ENCODE peak calls at places on chromosomes 4 and X, in five cellular contexts. U, Q, J, R and O are unnamed samples.
A peak's percentile ranks its signal among the peaks of the same experiment; 100 is the strongest.

GRCh38 chr4:87068591-87069021 is 133.8 kb downstream of the AFF1 start:
- DNase-seq in U (peak; percentile 63), Q (no peak), J (no peak), R (no peak), O (no peak)

GRCh38 chr4:52873861-52874343 is 11.8 kb downstream of the RASL11B start:
- DNase-seq in U (no peak), Q (no peak), J (peak; percentile 79), R (no peak), O (peak; percentile 72)

GRCh38 chrX:45769919-45770582 is 569.4 kb upstream of the DIPK2B start:
- DNase-seq in U (peak; percentile 96), Q (peak; percentile 89), J (no peak), R (peak; percentile 91), O (peak; percentile 26)

GRCh38 chrX:9767375-9767774 is 1.7 kb upstream of the GPR143 start:
- DNase-seq in U (no peak), Q (no peak), J (no peak), R (no peak), O (no peak)

GRCh38 chr4:184450045-184450444 is 24.3 kb downstream of the IRF2 start:
- DNase-seq in U (peak; percentile 87), Q (peak; percentile 88), J (no peak), R (peak; percentile 87), O (no peak)

GRCh38 chrX:120297923-120298322 is 13.3 kb downstream of the TMEM255A start:
- DNase-seq in U (no peak), Q (no peak), J (no peak), R (no peak), O (no peak)

GRCh38 chrX:124300412-124300811 is 32.0 kb upstream of the TEX13D start:
- DNase-seq in U (no peak), Q (no peak), J (no peak), R (no peak), O (no peak)

GRCh38 chr4:184375027-184375426 is 99.3 kb downstream of the IRF2 start:
- DNase-seq in U (peak; percentile 51), Q (peak; percentile 14), J (no peak), R (peak; percentile 38), O (no peak)

GRCh38 chr4:184400375-184400870 is 73.9 kb downstream of the IRF2 start:
- DNase-seq in U (peak; percentile 97), Q (peak; percentile 94), J (no peak), R (peak; percentile 97), O (no peak)

GRCh38 chr4:17173300-17173699 is 274.9 kb upstream of the LDB2 start:
- DNase-seq in U (no peak), Q (no peak), J (peak; percentile 65), R (no peak), O (peak; percentile 69)

GRCh38 chrX:147570483-147570882 is 341.2 kb upstream of the FMR1 start:
- DNase-seq in U (no peak), Q (peak; percentile 7), J (no peak), R (no peak), O (peak; percentile 16)

GRCh38 chrX:109733658-109734022 is 583 bp upstream of the ACSL4 start:
- DNase-seq in U (peak; percentile 24), Q (no peak), J (no peak), R (no peak), O (peak; percentile 1)

GRCh38 chr4:106898621-106899230 is 137.4 kb downstream of the DKK2 start:
- DNase-seq in U (peak; percentile 67), Q (peak; percentile 84), J (peak; percentile 27), R (peak; percentile 53), O (peak; percentile 82)

GRCh38 chrX:41027388-41027787 is 57.9 kb upstream of the USP9X start:
- DNase-seq in U (peak; percentile 79), Q (peak; percentile 75), J (no peak), R (peak; percentile 76), O (peak; percentile 36)

GRCh38 chr4:4430492-4431195 is 43.7 kb downstream of the NSG1 start:
- DNase-seq in U (peak; percentile 65), Q (peak; percentile 98), J (peak; percentile 74), R (peak; percentile 92), O (peak; percentile 79)

GRCh38 chrX:19833034-19833677 is 54.2 kb downstream of the SH3KBP1 start:
- DNase-seq in U (no peak), Q (no peak), J (no peak), R (no peak), O (no peak)

GRCh38 chr4:48254381-48255072 is 15.1 kb downstream of the TEC start:
- DNase-seq in U (peak; percentile 92), Q (peak; percentile 22), J (no peak), R (peak; percentile 82), O (no peak)

GRCh38 chr4:72997409-72997808 is 72.1 kb downstream of the COX18 start:
- DNase-seq in U (no peak), Q (peak; percentile 33), J (no peak), R (peak; percentile 11), O (no peak)

GRCh38 chrX:150503898-150504219 is 64.6 kb upstream of the MTM1 start:
- DNase-seq in U (no peak), Q (no peak), J (no peak), R (no peak), O (no peak)

GRCh38 chrX:133475521-133475920 is 60.2 kb upstream of the GPC4 start:
- DNase-seq in U (peak; percentile 42), Q (no peak), J (no peak), R (no peak), O (no peak)

DNA sequence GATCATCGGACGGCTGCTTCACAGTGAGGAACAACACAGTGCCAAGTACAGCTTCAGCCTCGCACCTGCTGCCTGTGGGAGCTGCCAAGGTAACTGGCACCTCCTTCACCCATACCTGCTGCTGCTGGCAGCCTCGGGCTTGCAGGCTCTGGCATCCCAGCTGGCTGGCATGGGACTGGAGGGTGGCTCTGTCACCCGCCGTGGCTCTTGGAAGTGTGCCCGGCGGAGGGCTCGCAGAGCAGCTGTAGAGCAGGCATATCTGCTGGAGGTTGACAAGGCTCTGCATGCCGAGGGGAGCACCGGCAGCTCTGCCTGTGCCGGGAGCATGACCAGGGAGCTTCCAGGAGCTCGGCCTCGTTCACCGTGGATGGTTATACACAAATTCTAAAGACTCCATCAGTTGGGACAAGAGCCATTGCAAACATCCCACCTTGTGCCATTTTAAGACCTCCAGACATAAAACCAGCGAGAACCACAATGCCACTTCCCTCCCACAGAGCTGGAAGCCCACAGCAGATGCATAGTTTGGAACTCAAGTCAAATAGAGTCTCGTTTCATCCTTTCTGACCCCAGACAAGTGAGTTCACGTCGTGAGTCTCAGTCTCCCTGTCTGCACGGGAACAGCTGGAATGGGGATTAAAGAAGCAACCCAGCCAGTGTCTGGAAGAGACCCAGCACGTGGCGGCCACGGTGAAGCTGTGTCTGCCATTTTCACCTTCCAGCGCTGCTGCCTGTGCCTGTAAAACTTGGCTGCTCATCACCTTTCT is 84.3 kb upstream of the PSAPL1 start:
- DNase-seq in U (no peak), Q (no peak), J (no peak), R (no peak), O (no peak)
- H3K9ac ChIP-seq in U (no peak overlapping the region), Q (no peak overlapping the region), J (no peak overlapping the region), R (no peak overlapping the region), O (no peak overlapping the region)

DNA sequence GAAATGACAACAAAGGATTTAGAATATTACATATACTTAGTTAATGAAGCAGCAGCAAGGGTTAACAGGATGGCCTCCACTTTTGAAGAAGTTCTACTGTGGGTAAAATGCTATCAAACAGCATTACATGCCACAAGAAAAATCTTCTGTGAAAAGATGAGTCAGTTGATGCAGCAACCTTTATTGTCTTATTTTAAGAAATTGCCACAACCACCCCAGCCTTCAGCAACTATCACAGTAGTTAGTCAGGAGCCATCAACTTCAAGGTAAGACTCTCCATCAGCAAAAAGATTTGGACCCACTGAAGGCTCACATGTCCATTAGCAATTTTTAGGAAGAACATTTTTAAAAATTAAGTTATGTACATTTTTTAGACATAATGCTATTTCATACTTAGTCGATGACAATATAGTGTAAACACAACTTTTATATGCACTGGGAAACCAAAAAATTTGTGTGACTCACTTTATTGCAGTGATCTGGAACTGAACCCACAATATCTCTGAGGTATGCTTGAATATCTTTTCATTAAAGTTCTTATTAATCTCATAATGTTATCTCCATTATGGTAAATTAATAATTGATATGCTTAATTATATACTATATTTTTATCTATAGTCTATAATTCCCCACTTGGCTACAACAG is 81.2 kb downstream of the SPCS3 start:
- DNase-seq in U (peak; percentile 66), Q (peak; percentile 85), J (no peak), R (peak; percentile 78), O (no peak)
- H3K9ac ChIP-seq in U (no peak overlapping the region), Q (no peak overlapping the region), J (no peak overlapping the region), R (no peak overlapping the region), O (no peak overlapping the region)

GRCh38 chr4:2484993-2485392 is 16.1 kb downstream of the RNF4 start:
- DNase-seq in U (no peak), Q (peak; percentile 84), J (no peak), R (no peak), O (peak; percentile 41)
- H3K9ac ChIP-seq in U (no peak overlapping the region), Q (peak overlapping the region; percentile 49), J (no peak overlapping the region), R (no peak overlapping the region), O (no peak overlapping the region)

DNA sequence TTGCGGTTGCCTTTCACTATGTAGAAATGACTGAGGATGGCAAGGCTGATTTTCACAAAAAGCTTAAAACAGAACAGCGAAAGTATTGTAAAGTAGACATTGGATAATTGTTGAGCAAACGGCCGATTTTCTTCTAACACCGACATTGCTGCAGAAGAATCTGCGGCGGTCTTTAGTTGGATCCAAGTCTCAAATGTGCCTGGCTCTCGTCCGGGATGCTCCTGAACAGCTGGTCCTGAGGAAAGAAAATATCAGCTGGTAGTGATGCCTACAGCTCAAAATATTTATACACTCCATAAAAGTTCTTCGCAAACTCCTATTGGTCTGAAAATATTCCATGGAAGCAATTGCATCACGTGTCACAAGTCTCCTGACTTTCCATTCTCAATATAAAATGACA is at the start of gene ASB5:
- DNase-seq in U (no peak), Q (no peak), J (no peak), R (no peak), O (no peak)
- H3K9ac ChIP-seq in U (no peak within 1 kb of the TSS), Q (no peak within 1 kb of the TSS), J (no peak within 1 kb of the TSS), R (no peak within 1 kb of the TSS), O (no peak within 1 kb of the TSS)

DNA sequence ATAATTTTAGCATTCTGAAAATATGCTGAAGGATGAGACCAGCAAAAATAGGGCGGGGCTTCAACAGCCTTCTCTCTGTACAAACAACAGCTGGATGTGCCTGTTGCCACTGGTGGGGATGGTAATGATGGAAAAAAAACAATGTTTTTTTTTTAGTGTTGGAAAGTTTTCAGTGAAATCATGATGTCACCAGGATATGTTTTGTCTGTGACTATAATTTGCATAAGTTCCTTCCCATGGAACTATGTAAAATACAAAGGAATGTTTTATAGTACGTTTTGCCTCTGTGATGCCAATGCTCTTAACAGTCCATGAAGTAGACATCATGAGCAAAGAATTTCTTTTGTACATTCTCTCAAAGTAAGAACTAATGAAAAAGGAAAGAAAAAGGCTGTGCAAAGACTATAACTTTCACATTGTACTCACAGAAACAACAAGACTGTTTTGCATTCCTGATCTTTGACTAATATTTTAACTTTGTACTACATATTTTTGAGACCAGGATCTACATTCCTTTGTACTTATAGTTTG is 589.7 kb downstream of the SPRY1 start:
- DNase-seq in U (peak; percentile 89), Q (peak; percentile 91), J (no peak), R (peak; percentile 92), O (no peak)
- H3K9ac ChIP-seq in U (no peak overlapping the region), Q (peak overlapping the region; percentile 58), J (no peak overlapping the region), R (no peak overlapping the region), O (no peak overlapping the region)

GRCh38 chrX:154040863-154041262 is 21.2 kb upstream of the IRAK1 start:
- DNase-seq in U (no peak), Q (no peak), J (no peak), R (no peak), O (no peak)
- H3K9ac ChIP-seq in U (no peak overlapping the region), Q (peak overlapping the region; percentile 72), J (no peak overlapping the region), R (no peak overlapping the region), O (no peak overlapping the region)